ENCODE peak calls at places on chromosomes 1 and 21, in eight cellular contexts. N is PC-3, D is A549, F is pancreas, R is colonic mucosa, Y is AG04450, E is esophagus squamous epithelium, O is A673. W is an unnamed sample.
A peak's percentile ranks its signal among the peaks of the same experiment; 100 is the strongest.

GRCh38 chr1:115679141-115679611 is 37.4 kb downstream of the VANGL1 start:
- DNase-seq in N (peak; percentile 85), R (no peak), Y (peak; percentile 30), E (no peak), O (no peak), D (no peak), F (no peak), W (no peak)

GRCh38 chr1:53414632-53415031 is 44.6 kb upstream of the DMRTB1 start:
- DNase-seq in R (no peak), E (no peak), D (no peak), O (no peak), Y (no peak), F (no peak), N (no peak), W (no peak)

GRCh38 chr1:55039342-55040082 is at the start of gene PCSK9:
- DNase-seq in F (peak; percentile 46), R (peak; percentile 86), D (peak; percentile 49), E (no peak), Y (no peak), O (peak; percentile 75), N (peak; percentile 39), W (no peak)

GRCh38 chr1:246961939-246962373 is 30.2 kb upstream of the AHCTF1 start:
- DNase-seq in D (no peak), R (no peak), Y (no peak), N (no peak), E (no peak), O (no peak), F (peak; percentile 20), W (peak; percentile 53)

GRCh38 chr1:145978860-145979745 is 14.6 kb downstream of the POLR3GL start:
- DNase-seq in Y (peak; percentile 99), O (peak; percentile 100), R (peak; percentile 96), E (peak; percentile 89), F (peak; percentile 85), D (peak; percentile 82), N (peak; percentile 100), W (peak; percentile 83)

GRCh38 chr1:167821356-167821685 is 92.6 kb downstream of the ADCY10 start:
- DNase-seq in O (no peak), E (no peak), D (no peak), R (no peak), F (no peak), Y (no peak), N (no peak), W (no peak)

GRCh38 chr1:47824721-47825120 is 172.5 kb downstream of the TRABD2B start:
- DNase-seq in Y (no peak), N (no peak), R (no peak), F (no peak), D (no peak), E (no peak), O (no peak), W (no peak)

GRCh38 chr1:77498918-77499317 is 183.5 kb downstream of the ZZZ3 start:
- DNase-seq in D (no peak), O (no peak), E (no peak), Y (no peak), R (no peak), N (no peak), F (no peak), W (no peak)

GRCh38 chr1:162561616-162562451 is at the start of gene UAP1:
- DNase-seq in Y (no peak), F (peak; percentile 51), D (no peak), E (no peak), O (peak; percentile 43), N (no peak), R (peak; percentile 47), W (no peak)

GRCh38 chr1:162560303-162561036 is 1.1 kb upstream of the UAP1 start:
- DNase-seq in Y (no peak), F (no peak), E (no peak), D (peak; percentile 31), R (no peak), O (no peak), N (peak; percentile 49), W (no peak)

GRCh38 chr1:162564762-162565218 is 3.3 kb downstream of the UAP1 start:
- DNase-seq in R (no peak), Y (no peak), O (no peak), E (no peak), D (no peak), N (no peak), F (no peak), W (no peak)

GRCh38 chr1:162561037-162561615 is 396 bp upstream of the UAP1 start:
- DNase-seq in D (peak; percentile 93), N (peak; percentile 99), O (peak; percentile 99), F (peak; percentile 99), E (peak; percentile 90), Y (peak; percentile 87), R (peak; percentile 100), W (peak; percentile 95)

DNA sequence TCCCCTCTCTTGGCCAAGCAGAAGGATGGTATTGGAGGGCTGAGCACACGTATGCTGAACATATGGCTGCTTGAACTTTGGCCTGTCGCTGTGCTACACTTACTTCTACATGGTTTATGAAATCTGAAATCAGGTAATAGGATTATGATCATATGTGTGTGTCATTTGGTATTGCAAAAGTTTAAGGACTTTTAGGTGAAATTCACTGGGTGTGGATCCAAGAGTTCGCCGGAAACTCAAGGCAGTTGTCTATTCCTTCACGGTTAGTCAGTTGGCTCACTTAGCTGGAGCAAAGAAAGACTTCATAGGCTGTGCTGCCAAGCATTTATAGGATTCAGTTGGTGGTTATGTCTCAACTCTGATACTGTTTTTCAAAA is 918 bp downstream of the UAP1 start:
- DNase-seq in N (peak; percentile 80), R (peak; percentile 52), D (peak; percentile 18), E (no peak), Y (no peak), O (peak; percentile 64), F (peak; percentile 25), W (no peak)
- H3K4me3 ChIP-seq in N (peak overlapping the region; percentile 94), R (peak overlapping the region; percentile 90), D (peak overlapping the region; percentile 64), E (peak overlapping the region; percentile 94), Y (peak overlapping the region; percentile 83), O (peak overlapping the region; percentile 91), F (peak overlapping the region; percentile 62), W (peak overlapping the region; percentile 76)

DNA sequence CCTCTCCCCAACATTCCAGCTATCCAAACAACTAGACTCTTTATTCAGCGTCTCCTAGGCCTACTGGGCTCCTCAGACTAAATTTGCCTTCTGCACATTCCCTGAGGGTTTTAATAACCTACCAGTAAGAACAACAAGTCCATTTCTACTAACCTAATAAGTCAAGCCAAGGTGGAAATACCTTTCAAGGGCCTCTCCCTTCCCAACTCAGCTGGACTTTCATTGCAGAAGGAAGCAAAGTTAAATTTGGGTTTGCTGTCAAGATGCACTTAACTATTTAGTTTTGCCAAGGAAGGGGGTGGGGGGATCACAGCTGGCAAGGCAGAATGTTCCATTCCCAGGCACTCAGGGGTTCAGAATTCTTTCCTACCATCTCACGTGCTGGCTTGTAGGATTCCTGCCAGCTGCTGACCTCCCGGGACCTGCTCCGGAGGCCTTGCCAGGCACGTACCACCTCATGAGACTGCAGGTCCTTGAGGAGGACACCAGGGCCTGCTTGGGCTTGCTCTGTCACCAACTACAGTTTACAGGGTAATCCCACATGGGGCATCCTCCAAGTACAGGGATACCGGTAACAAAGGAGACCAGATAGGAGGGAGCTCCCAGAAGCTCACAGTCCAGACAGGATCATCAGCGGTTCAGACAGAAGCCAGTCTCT is 29.7 kb downstream of the SLC30A1 start:
- DNase-seq in E (no peak), F (no peak), D (no peak), O (no peak), Y (no peak), R (no peak), N (no peak), W (no peak)
- TF ChIP-seq CTCF in E (no peak), F (no peak), D (no peak), O (no peak), Y (no peak), R (no peak), N (no peak), W (no peak)

GRCh38 chr1:42340898-42341297 is 5.9 kb upstream of the FOXJ3 start:
- DNase-seq in N (no peak), R (no peak), O (no peak), Y (no peak), D (no peak), F (no peak), E (no peak), W (no peak)
- H3K4me3 ChIP-seq in N (peak overlapping the region; percentile 18), R (no peak overlapping the region), O (no peak overlapping the region), Y (no peak overlapping the region), D (no peak overlapping the region), F (no peak overlapping the region), E (no peak overlapping the region), W (no peak overlapping the region)

DNA sequence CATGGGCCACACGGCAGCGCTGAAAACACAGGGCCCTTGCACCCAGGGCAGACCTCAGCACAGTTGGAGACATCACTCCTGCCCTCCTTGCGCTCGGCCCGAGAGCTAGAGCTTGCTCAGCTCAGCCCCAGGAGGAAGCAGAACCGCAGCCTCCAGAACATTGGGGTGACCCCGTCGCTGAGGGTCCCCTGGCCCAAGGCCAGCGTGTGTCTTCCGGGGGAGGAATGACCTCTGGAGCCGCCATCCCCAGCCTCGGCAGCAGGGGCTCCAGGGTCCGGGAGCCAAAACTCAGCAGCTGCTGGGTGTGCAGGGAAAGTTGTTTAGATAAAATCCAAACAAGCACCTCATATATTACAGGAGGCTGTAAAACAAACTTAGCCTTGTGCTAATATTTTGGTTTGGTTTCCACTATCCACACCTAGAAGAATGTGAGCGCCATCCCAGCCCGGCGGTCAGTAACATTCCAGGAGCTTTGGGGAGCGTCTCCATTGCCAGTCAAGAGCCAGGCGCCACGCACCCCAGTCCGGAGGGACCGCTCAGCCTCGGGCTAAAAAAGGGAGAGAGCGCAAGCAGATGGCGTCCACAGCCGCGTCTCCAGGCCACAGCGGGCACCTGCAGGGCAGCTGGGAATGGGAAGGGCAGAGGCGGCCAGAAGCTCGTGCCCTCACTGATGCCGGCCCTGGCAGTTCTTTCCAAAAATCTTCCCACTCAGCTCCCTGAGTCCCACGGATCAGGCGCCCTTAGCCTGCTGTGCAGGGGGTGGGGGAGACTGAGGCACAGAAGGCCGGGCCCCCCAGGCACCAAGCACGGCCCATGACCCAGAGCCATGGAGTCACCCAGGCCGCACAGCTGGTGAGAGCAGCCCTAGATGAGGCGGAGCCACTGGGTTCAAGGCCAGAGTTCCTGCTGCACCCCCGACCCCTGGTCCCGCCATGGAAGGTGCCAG is 52.0 kb downstream of the SLX9 start:
- DNase-seq in R (no peak), D (no peak), E (no peak), Y (peak; percentile 79), N (no peak), F (no peak), O (no peak), W (no peak)
- TF ChIP-seq CTCF in R (no peak), D (no peak), E (no peak), Y (peak; percentile 56), N (no peak), F (no peak), O (no peak), W (no peak)

W was measured in GM06990.